ENCODE peak calls at places on chromosomes 16 and 17, in eight cellular contexts. M, X, A, G, P, Z, V and T are unnamed samples.

GRCh38 chr16:3074860-3075545 is 9.6 kb downstream of the IL32 start:
- DNase-seq in M (no peak), X (peak), A (no peak), G (peak), P (peak), Z (no peak), V (no peak), T (no peak)

GRCh38 chr16:26715969-26716368 is 350.8 kb upstream of the C16orf82 start:
- DNase-seq in M (no peak), X (no peak), A (no peak), G (no peak), P (no peak), Z (no peak), V (no peak), T (no peak)

GRCh38 chr16:63925221-63925620 is 1196.6 kb downstream of the CDH11 start:
- DNase-seq in M (no peak), X (no peak), A (no peak), G (no peak), P (no peak), Z (no peak), V (no peak), T (no peak)

GRCh38 chr17:71402661-71403141 is 718.1 kb upstream of the SOX9 start:
- DNase-seq in M (no peak), X (no peak), A (no peak), G (peak), P (no peak), Z (no peak), V (no peak), T (no peak)

GRCh38 chr17:74711058-74711824 is 1.5 kb downstream of the CD300LF start:
- DNase-seq in M (no peak), X (no peak), A (no peak), G (no peak), P (no peak), Z (no peak), V (no peak), T (no peak)

GRCh38 chr16:56294599-56294998 is 103.3 kb downstream of the GNAO1 start:
- DNase-seq in M (no peak), X (no peak), A (no peak), G (no peak), P (no peak), Z (no peak), V (no peak), T (no peak)

GRCh38 chr17:36881323-36881722 is 56.0 kb upstream of the LHX1 start:
- DNase-seq in M (no peak), X (no peak), A (no peak), G (no peak), P (no peak), Z (no peak), V (no peak), T (no peak)

GRCh38 chr16:84826558-84826941 is 6.8 kb downstream of the CRISPLD2 start:
- DNase-seq in M (no peak), X (peak), A (no peak), G (no peak), P (no peak), Z (no peak), V (no peak), T (peak)

GRCh38 chr17:39752241-39752831 is 14.6 kb downstream of the GRB7 start:
- DNase-seq in M (peak), X (no peak), A (no peak), G (no peak), P (no peak), Z (no peak), V (no peak), T (peak)

GRCh38 chr17:43477832-43478634 is 5.7 kb upstream of the DHX8 start:
- DNase-seq in M (no peak), X (no peak), A (no peak), G (no peak), P (no peak), Z (no peak), V (no peak), T (no peak)

GRCh38 chr17:49691086-49691676 is 13.3 kb upstream of the SPOP start:
- DNase-seq in M (peak), X (peak), A (no peak), G (no peak), P (no peak), Z (no peak), V (no peak), T (no peak)

GRCh38 chr17:7750321-7750821 is 32.8 kb downstream of the DNAH2 start:
- DNase-seq in M (no peak), X (no peak), A (no peak), G (no peak), P (no peak), Z (no peak), V (no peak), T (no peak)

GRCh38 chr16:48862087-48862532 is 252.1 kb upstream of the N4BP1 start:
- DNase-seq in M (no peak), X (no peak), A (peak), G (no peak), P (no peak), Z (peak), V (no peak), T (no peak)

GRCh38 chr16:843771-844170 is 43.2 kb upstream of the GNG13 start:
- DNase-seq in M (no peak), X (no peak), A (no peak), G (no peak), P (no peak), Z (no peak), V (no peak), T (peak)

GRCh38 chr17:81378941-81379511 is 16.2 kb upstream of the BAHCC1 start:
- DNase-seq in M (no peak), X (no peak), A (no peak), G (no peak), P (no peak), Z (no peak), V (no peak), T (no peak)

GRCh38 chr17:40097087-40097486 is 3.3 kb downstream of the NR1D1 start:
- DNase-seq in M (no peak), X (no peak), A (no peak), G (no peak), P (no peak), Z (no peak), V (no peak), T (no peak)

GRCh38 chr17:13385481-13385907 is 216.2 kb downstream of the HS3ST3A1 start:
- DNase-seq in M (no peak), X (no peak), A (no peak), G (no peak), P (no peak), Z (no peak), V (no peak), T (no peak)

GRCh38 chr17:48023408-48024148 is 14.0 kb downstream of the COPZ2 start:
- DNase-seq in M (peak), X (peak), A (peak), G (peak), P (peak), Z (peak), V (peak), T (peak)

GRCh38 chr17:57747221-57748017 is 2.3 kb upstream of the CCDC182 start:
- DNase-seq in M (no peak), X (no peak), A (peak), G (peak), P (peak), Z (peak), V (peak), T (no peak)

GRCh38 chr17:71792966-71793365 is 327.9 kb upstream of the SOX9 start:
- DNase-seq in M (no peak), X (no peak), A (no peak), G (no peak), P (no peak), Z (peak), V (no peak), T (no peak)

GRCh38 chr16:27838536-27839175 is 224.9 kb downstream of the GSG1L start:
- DNase-seq in M (no peak), X (no peak), A (no peak), G (no peak), P (no peak), Z (no peak), V (no peak), T (no peak)

GRCh38 chr16:66458292-66458691 is 31.2 kb downstream of the BEAN1 start:
- DNase-seq in M (no peak), X (no peak), A (no peak), G (no peak), P (no peak), Z (no peak), V (no peak), T (no peak)

GRCh38 chr17:75153854-75154194 is 488 bp downstream of the JPT1 start:
- DNase-seq in M (peak), X (no peak), A (no peak), G (peak), P (peak), Z (no peak), V (no peak), T (no peak)

GRCh38 chr17:6494239-6494941 is 50.1 kb downstream of the PIMREG start:
- DNase-seq in M (peak), X (no peak), A (no peak), G (no peak), P (no peak), Z (no peak), V (no peak), T (peak)

GRCh38 chr17:1070411-1070810 is 73.5 kb downstream of the TIMM22 start:
- DNase-seq in M (no peak), X (no peak), A (no peak), G (no peak), P (no peak), Z (no peak), V (no peak), T (peak)

GRCh38 chr16:77782694-77783093 is 5.7 kb upstream of the VAT1L start:
- DNase-seq in M (no peak), X (no peak), A (peak), G (no peak), P (no peak), Z (no peak), V (no peak), T (no peak)

GRCh38 chr16:63241476-63241875 is 1205.2 kb upstream of the CDH8 start:
- DNase-seq in M (no peak), X (no peak), A (no peak), G (no peak), P (no peak), Z (no peak), V (no peak), T (no peak)

GRCh38 chr16:69276143-69277115 is 34.7 kb upstream of the VPS4A start:
- DNase-seq in M (peak), X (peak), A (no peak), G (no peak), P (no peak), Z (no peak), V (peak), T (peak)

GRCh38 chr17:71845354-71845753 is 275.5 kb upstream of the SOX9 start:
- DNase-seq in M (no peak), X (no peak), A (no peak), G (no peak), P (no peak), Z (no peak), V (no peak), T (no peak)

GRCh38 chr17:21548236-21548635 is 144.1 kb upstream of the KCNJ18 start:
- DNase-seq in M (no peak), X (no peak), A (no peak), G (no peak), P (no peak), Z (no peak), V (no peak), T (no peak)

GRCh38 chr17:40621558-40621957 is 26.1 kb downstream of the SMARCE1 start:
- DNase-seq in M (no peak), X (no peak), A (no peak), G (no peak), P (no peak), Z (no peak), V (no peak), T (no peak)

GRCh38 chr16:65878347-65878746 is 488.1 kb upstream of the CDH5 start:
- DNase-seq in M (no peak), X (no peak), A (no peak), G (no peak), P (no peak), Z (no peak), V (no peak), T (no peak)

GRCh38 chr17:6073620-6074019 is 3.4 kb downstream of the WSCD1 start:
- DNase-seq in M (no peak), X (no peak), A (no peak), G (no peak), P (no peak), Z (no peak), V (no peak), T (peak)

GRCh38 chr17:17156107-17156506 is 50.0 kb downstream of the PLD6 start:
- DNase-seq in M (no peak), X (no peak), A (no peak), G (no peak), P (no peak), Z (no peak), V (no peak), T (no peak)

GRCh38 chr17:63703556-63704258 is 3.8 kb upstream of the LIMD2 start:
- DNase-seq in M (peak), X (no peak), A (no peak), G (no peak), P (no peak), Z (no peak), V (no peak), T (no peak)
- H3K27ac ChIP-seq in M (no peak), X (no peak), A (no peak), G (no peak), P (peak), Z (no peak), V (no peak), T (no peak)

GRCh38 chr16:75322706-75323105 is 71.3 kb upstream of the BCAR1 start:
- DNase-seq in M (no peak), X (no peak), A (no peak), G (no peak), P (no peak), Z (no peak), V (no peak), T (no peak)

GRCh38 chr16:75323198-75323597 is 71.8 kb upstream of the BCAR1 start:
- DNase-seq in M (no peak), X (no peak), A (peak), G (no peak), P (no peak), Z (no peak), V (no peak), T (no peak)

GRCh38 chr16:75319513-75320401 is 68.3 kb upstream of the BCAR1 start:
- DNase-seq in M (no peak), X (no peak), A (no peak), G (no peak), P (peak), Z (no peak), V (no peak), T (no peak)

GRCh38 chr16:75318737-75319136 is 67.3 kb upstream of the BCAR1 start:
- DNase-seq in M (no peak), X (no peak), A (no peak), G (no peak), P (no peak), Z (no peak), V (no peak), T (no peak)

GRCh38 chr16:75320435-75320834 is 69.0 kb upstream of the BCAR1 start:
- DNase-seq in M (no peak), X (no peak), A (peak), G (no peak), P (no peak), Z (peak), V (no peak), T (no peak)
- H3K4me3 ChIP-seq in M (no peak), X (no peak), A (no peak), G (no peak), P (no peak), Z (no peak), V (no peak), T (no peak)

GRCh38 chr17:61412860-61413653 is 13.4 kb downstream of the TBX2 start:
- DNase-seq in M (peak), X (peak), A (peak), G (no peak), P (no peak), Z (peak), V (peak), T (peak)
- H3K27ac ChIP-seq in M (peak), X (peak), A (no peak), G (peak), P (peak), Z (no peak), V (peak), T (peak)

GRCh38 chr16:8716592-8716991 is 42.2 kb downstream of the ABAT start:
- DNase-seq in M (no peak), X (no peak), A (no peak), G (no peak), P (no peak), Z (no peak), V (no peak), T (no peak)

GRCh38 chr16:8717892-8718400 is 43.5 kb downstream of the ABAT start:
- DNase-seq in M (no peak), X (no peak), A (no peak), G (no peak), P (no peak), Z (no peak), V (no peak), T (no peak)

GRCh38 chr16:8714143-8714542 is 39.7 kb downstream of the ABAT start:
- DNase-seq in M (no peak), X (no peak), A (no peak), G (no peak), P (no peak), Z (peak), V (no peak), T (no peak)

GRCh38 chr16:8717469-8717868 is 43.1 kb downstream of the ABAT start:
- DNase-seq in M (no peak), X (no peak), A (no peak), G (no peak), P (no peak), Z (no peak), V (no peak), T (no peak)

DNA sequence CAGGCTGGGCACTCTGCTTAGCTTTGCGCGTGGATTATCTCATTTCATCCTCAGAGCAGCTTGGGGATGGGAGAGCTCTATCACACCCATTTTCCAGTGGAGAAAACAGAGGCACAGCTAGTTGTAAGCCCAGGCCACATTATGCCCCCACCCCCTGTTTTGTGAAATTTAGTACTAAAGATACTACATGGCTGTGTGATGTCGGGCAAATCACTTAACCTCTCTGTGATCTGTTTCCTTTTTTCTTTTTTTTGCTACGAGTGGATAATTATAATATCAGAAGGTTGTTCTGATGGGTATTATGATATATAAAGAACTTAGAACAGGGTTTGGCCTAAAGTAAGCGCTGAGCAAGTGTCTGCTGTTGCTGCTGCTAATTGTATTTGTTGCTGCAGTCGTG is 41.6 kb downstream of the ABAT start:
- DNase-seq in M (no peak), X (no peak), A (no peak), G (no peak), P (no peak), Z (no peak), V (no peak), T (no peak)
- H3K4me3 ChIP-seq in M (no peak), X (no peak), A (no peak), G (no peak), P (no peak), Z (no peak), V (no peak), T (no peak)

GRCh38 chr16:30113031-30113710 is at the start of gene GDPD3:
- DNase-seq in M (no peak), X (peak), A (no peak), G (peak), P (no peak), Z (peak), V (no peak), T (no peak)
- H3K27ac ChIP-seq in M (no peak), X (no peak), A (no peak), G (peak), P (no peak), Z (peak), V (no peak), T (no peak)

GRCh38 chr17:79482719-79483118 is 128.1 kb downstream of the RBFOX3 start:
- DNase-seq in M (no peak), X (no peak), A (no peak), G (no peak), P (no peak), Z (peak), V (no peak), T (no peak)

GRCh38 chr17:79484600-79485398 is 126.1 kb downstream of the RBFOX3 start:
- DNase-seq in M (no peak), X (peak), A (no peak), G (no peak), P (no peak), Z (no peak), V (no peak), T (no peak)

GRCh38 chr17:79485399-79485985 is 125.4 kb downstream of the RBFOX3 start:
- DNase-seq in M (no peak), X (peak), A (peak), G (no peak), P (no peak), Z (no peak), V (no peak), T (no peak)

GRCh38 chr17:79483122-79483521 is 127.7 kb downstream of the RBFOX3 start:
- DNase-seq in M (no peak), X (no peak), A (peak), G (no peak), P (no peak), Z (no peak), V (no peak), T (no peak)

GRCh38 chr17:79483842-79484241 is 127.0 kb downstream of the RBFOX3 start:
- DNase-seq in M (no peak), X (no peak), A (no peak), G (no peak), P (no peak), Z (no peak), V (no peak), T (no peak)
- H3K4me3 ChIP-seq in M (no peak), X (no peak), A (no peak), G (no peak), P (no peak), Z (no peak), V (no peak), T (no peak)

DNA sequence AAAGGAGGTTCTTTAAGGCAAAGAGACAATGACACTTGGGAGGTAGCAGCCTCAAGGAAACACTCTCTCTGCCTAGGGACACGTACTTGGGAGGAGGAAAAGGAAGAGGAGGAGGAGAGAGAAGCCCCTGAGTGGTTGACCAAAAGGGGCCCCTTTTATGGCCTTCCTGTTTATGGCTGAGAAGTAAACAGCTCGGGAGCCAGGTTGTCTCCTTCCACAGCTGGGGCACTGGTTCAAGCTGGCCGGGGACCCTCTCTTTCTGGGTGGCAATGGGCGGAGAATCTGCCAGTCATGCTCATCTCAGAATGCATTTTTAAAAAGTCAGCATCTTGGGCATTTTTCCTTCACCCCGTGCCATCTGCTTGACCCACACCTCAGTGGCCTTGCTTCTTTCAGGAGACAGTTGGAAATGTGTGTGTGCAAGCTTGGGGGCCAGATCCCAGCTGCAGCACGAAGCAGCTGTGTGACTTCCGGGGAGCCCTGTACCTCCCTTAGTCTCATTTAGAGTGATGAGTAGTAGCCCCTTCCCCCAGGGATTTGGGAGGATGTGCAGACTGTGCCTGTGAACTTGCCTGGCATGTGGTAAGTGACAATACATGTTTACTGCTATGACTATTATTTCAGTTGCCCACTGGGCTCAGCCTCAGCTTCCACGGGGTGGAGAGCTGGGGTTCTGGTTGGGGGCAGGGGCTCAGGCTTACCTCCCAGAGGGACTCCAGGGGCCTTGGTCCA is 33.8 kb upstream of the SALL1 start:
- DNase-seq in M (no peak), X (no peak), A (no peak), G (no peak), P (no peak), Z (peak), V (no peak), T (no peak)
- H3K27ac ChIP-seq in M (no peak), X (no peak), A (no peak), G (no peak), P (no peak), Z (no peak), V (no peak), T (no peak)

DNA sequence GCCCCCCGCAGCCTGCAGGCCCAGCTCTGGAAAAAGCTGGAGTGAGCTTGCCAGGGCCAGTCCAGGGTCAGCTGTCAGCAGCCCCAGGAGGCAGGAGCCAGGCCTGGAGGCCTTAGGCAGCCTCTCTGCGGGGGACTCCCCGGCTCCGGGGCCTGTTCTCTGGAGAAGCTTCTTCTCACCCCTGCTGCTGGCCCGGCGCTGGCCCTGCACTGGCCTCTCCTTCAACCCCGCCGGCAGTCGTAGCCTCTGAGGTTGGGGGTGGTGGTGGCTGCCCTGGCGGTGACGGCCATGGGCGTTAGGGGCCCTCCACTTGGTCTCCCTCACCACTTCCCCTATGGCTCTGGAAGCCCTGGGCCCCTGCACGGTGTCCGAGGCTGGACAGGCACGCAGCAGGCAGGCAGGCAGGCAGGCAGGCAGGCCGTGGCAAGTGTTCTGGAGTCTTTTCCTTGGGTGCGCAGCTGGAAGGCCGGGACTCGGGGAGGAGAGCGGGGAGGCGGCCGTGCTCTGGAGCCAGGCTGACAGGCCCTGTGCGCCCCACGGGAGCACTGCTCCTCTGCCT is 2.1 kb downstream of the FOXF1 start:
- DNase-seq in M (no peak), X (no peak), A (peak), G (no peak), P (no peak), Z (peak), V (no peak), T (peak)
- H3K4me3 ChIP-seq in M (no peak), X (no peak), A (peak), G (peak), P (no peak), Z (no peak), V (peak), T (no peak)